ENCODE peak calls at places on chromosomes 11 and 22, in ten cellular contexts. S, J, B, T, G, Z, C, F, X and V are unnamed samples.
A peak's percentile ranks its signal among the peaks of the same experiment; 100 is the strongest.

GRCh38 chr11:106496677-106497076 is 419.2 kb downstream of the AASDHPPT start:
- DNase-seq in S (no peak), J (no peak), B (peak; percentile 85), T (no peak), G (no peak), Z (no peak), C (no peak), F (no peak), X (no peak), V (no peak)

GRCh38 chr11:16805942-16806341 is 67.5 kb downstream of the C11orf58 start:
- DNase-seq in S (no peak), J (no peak), B (no peak), T (no peak), G (no peak), Z (no peak), C (no peak), F (no peak), X (no peak), V (peak; percentile 38)

GRCh38 chr11:12705874-12706273 is 31.7 kb downstream of the TEAD1 start:
- DNase-seq in S (no peak), J (no peak), B (peak; percentile 55), T (no peak), G (no peak), Z (no peak), C (no peak), F (no peak), X (no peak), V (no peak)

GRCh38 chr11:10663365-10663764 is 30.2 kb downstream of the IRAG1 start:
- DNase-seq in S (no peak), J (no peak), B (no peak), T (no peak), G (no peak), Z (no peak), C (no peak), F (no peak), X (no peak), V (no peak)

GRCh38 chr11:76802621-76803020 is 19.5 kb downstream of the TSKU start:
- DNase-seq in S (no peak), J (no peak), B (no peak), T (no peak), G (no peak), Z (no peak), C (no peak), F (no peak), X (peak; percentile 7), V (no peak)

GRCh38 chr11:132114185-132114584 is 743.8 kb downstream of the NTM start:
- DNase-seq in S (no peak), J (no peak), B (peak; percentile 57), T (no peak), G (no peak), Z (no peak), C (no peak), F (no peak), X (no peak), V (no peak)

GRCh38 chr11:128302425-128303186 is 284.8 kb downstream of the ETS1 start:
- DNase-seq in S (no peak), J (no peak), B (no peak), T (no peak), G (no peak), Z (no peak), C (peak; percentile 93), F (no peak), X (no peak), V (no peak)

GRCh38 chr22:37544955-37545702 is 15.2 kb upstream of the CDC42EP1 start:
- DNase-seq in S (peak; percentile 54), J (no peak), B (peak; percentile 90), T (peak; percentile 68), G (peak; percentile 80), Z (no peak), C (no peak), F (no peak), X (peak; percentile 78), V (no peak)

GRCh38 chr11:73654482-73655021 is 8.2 kb downstream of the PLEKHB1 start:
- DNase-seq in S (no peak), J (no peak), B (no peak), T (no peak), G (no peak), Z (no peak), C (no peak), F (no peak), X (no peak), V (no peak)

GRCh38 chr11:95884364-95884763 is 39.5 kb downstream of the MTMR2 start:
- DNase-seq in S (peak; percentile 31), J (no peak), B (peak; percentile 80), T (no peak), G (no peak), Z (no peak), C (no peak), F (no peak), X (no peak), V (peak; percentile 62)

GRCh38 chr11:72741429-72741833 is 10.8 kb downstream of the ARAP1 start:
- DNase-seq in S (peak; percentile 13), J (no peak), B (peak; percentile 40), T (peak; percentile 42), G (no peak), Z (no peak), C (no peak), F (no peak), X (no peak), V (no peak)

GRCh38 chr22:23458663-23459541 is 121.2 kb downstream of the IGLL1 start:
- DNase-seq in S (no peak), J (no peak), B (peak; percentile 40), T (no peak), G (no peak), Z (no peak), C (no peak), F (no peak), X (no peak), V (no peak)

GRCh38 chr11:66133216-66133775 is 63.2 kb downstream of the PACS1 start:
- DNase-seq in S (no peak), J (no peak), B (no peak), T (no peak), G (no peak), Z (no peak), C (no peak), F (no peak), X (no peak), V (no peak)

GRCh38 chr11:133515075-133515474 is 17.2 kb downstream of the OPCML start:
- DNase-seq in S (no peak), J (no peak), B (no peak), T (no peak), G (no peak), Z (no peak), C (no peak), F (no peak), X (no peak), V (no peak)

DNA sequence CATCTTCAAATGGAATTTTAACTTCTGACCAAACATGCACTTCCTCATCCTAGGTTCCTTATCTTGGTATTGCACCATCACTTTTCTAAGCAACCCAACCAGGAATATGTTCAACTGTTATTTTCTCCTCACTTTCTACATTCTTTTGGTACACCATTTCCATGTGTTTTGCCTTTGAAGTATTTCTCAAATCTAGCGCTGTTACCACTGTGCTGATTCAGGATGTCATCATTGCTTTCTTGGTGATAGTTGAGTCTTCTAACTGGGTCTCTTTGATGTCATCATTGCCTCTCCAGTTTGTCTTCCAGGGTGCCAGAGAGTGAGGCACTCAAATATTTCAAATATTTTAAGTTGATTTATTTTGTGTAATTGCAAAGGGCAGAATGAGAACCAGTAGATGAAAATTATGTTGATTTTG is 47.5 kb downstream of the HORMAD2 start:
- DNase-seq in S (peak; percentile 70), J (no peak), B (no peak), T (no peak), G (no peak), Z (no peak), C (no peak), F (peak; percentile 29), X (no peak), V (no peak)
- H3K4me3 ChIP-seq in S (no peak overlapping the region), J (no peak overlapping the region), B (no peak overlapping the region), T (no peak overlapping the region), G (no peak overlapping the region), Z (no peak overlapping the region), C (no peak overlapping the region), F (no peak overlapping the region), X (no peak overlapping the region), V (no peak overlapping the region)

GRCh38 chr11:22626573-22627239 is 1.1 kb upstream of the FANCF start:
- DNase-seq in S (no peak), J (no peak), B (no peak), T (no peak), G (no peak), Z (no peak), C (no peak), F (no peak), X (no peak), V (no peak)
- H3K4me3 ChIP-seq in S (no peak overlapping the region), J (no peak overlapping the region), B (no peak overlapping the region), T (peak overlapping the region; percentile 83), G (no peak overlapping the region), Z (no peak overlapping the region), C (peak overlapping the region; percentile 99), F (no peak overlapping the region), X (peak overlapping the region; percentile 83), V (no peak overlapping the region)

DNA sequence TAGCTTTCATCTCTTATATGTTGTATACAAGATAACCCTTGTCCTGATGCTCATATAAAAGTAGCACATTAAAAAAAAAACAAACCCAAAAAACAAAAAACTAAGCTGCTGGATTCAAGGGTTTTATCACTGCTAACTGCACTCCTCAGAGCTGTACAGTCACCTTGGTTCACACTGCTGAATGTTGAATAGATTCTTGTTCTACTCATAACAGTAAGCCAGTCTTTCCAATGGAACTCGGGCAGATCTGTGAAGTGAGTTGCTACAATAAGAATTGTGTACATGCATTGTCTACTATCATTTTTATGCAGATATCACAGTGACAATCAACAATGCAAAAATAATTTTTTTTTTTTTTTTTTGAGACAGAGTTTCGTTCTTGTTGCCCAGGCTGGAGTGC is 4.7 kb downstream of the HARBI1 start:
- DNase-seq in S (no peak), J (no peak), B (no peak), T (no peak), G (no peak), Z (no peak), C (no peak), F (no peak), X (no peak), V (no peak)
- H3K4me3 ChIP-seq in S (no peak overlapping the region), J (no peak overlapping the region), B (no peak overlapping the region), T (no peak overlapping the region), G (no peak overlapping the region), Z (no peak overlapping the region), C (peak overlapping the region; percentile 65), F (no peak overlapping the region), X (no peak overlapping the region), V (no peak overlapping the region)

DNA sequence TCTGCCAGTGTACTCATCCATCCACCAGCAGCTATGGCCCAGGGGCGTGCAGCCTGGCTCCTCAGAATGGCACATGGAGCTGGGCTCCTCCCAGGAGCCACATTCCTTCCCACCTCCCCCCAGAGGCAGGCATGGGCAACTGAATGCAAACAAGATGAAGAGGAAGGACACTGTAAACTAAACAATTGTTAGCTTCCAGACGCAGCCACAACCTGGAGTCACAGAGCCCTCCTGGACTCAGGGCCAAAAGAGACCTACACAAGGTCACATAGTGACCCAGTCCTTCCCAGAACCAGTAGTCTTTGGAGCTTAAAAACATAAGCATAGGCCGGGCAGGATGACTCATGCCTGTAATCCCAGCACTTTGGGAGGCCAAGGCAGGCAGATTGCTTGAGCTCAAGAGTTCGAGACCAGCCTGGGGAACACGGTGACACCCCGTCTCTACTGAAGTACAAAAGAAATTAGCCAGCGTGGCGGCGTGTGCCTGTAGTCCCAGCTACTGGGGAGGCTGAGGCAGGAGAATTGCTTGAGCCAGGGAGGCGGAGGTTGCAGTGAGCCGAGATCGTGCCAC is 30.7 kb upstream of the CLDN5 start:
- DNase-seq in S (peak; percentile 16), J (no peak), B (peak; percentile 56), T (no peak), G (no peak), Z (no peak), C (no peak), F (no peak), X (no peak), V (no peak)
- H3K4me3 ChIP-seq in S (no peak overlapping the region), J (no peak overlapping the region), B (no peak overlapping the region), T (no peak overlapping the region), G (no peak overlapping the region), Z (no peak overlapping the region), C (no peak overlapping the region), F (no peak overlapping the region), X (no peak overlapping the region), V (no peak overlapping the region)

GRCh38 chr22:48577014-48577690 is 1250.5 kb downstream of the BRD1 start:
- DNase-seq in S (no peak), J (no peak), B (no peak), T (no peak), G (no peak), Z (no peak), C (no peak), F (no peak), X (no peak), V (no peak)
- H3K4me3 ChIP-seq in S (no peak overlapping the region), J (no peak overlapping the region), B (no peak overlapping the region), T (peak overlapping the region; percentile 50), G (no peak overlapping the region), Z (no peak overlapping the region), C (no peak overlapping the region), F (no peak overlapping the region), X (no peak overlapping the region), V (no peak overlapping the region)